ENCODE peak calls at places on chromosomes 5 and 9, in ten cellular contexts. O is dorsolateral prefrontal cortex, J is neuronal stem cell, U is GM23248, S is SK-N-SH, Z is H9, M is MM.1S, C is heart right ventricle, D is HCT116, X is heart left ventricle. A is an unnamed sample.

GRCh38 chr9:35406183-35406959 is 83.5 kb upstream of the RUSC2 start:
- DNase-seq in C (peak), U (peak), Z (peak), D (no peak), M (no peak), J (peak), O (no peak), X (no peak), S (no peak), A (no peak)

GRCh38 chr9:103802068-103802467 is 292.0 kb upstream of the SMC2 start:
- DNase-seq in M (no peak), X (no peak), C (no peak), U (no peak), O (no peak), J (no peak), Z (no peak), D (no peak), S (no peak), A (no peak)

GRCh38 chr5:152990771-152991170 is 499.7 kb upstream of the GRIA1 start:
- DNase-seq in X (no peak), O (no peak), J (no peak), S (no peak), C (no peak), D (no peak), U (no peak), M (no peak), Z (no peak), A (no peak)

GRCh38 chr5:84131372-84131771 is 253.3 kb downstream of the EDIL3 start:
- DNase-seq in U (no peak), J (no peak), Z (no peak), O (no peak), X (no peak), D (no peak), M (no peak), C (no peak), S (no peak), A (no peak)

GRCh38 chr9:70835323-70835722 is 286.1 kb downstream of the TRPM3 start:
- DNase-seq in M (no peak), J (no peak), O (no peak), C (no peak), D (no peak), X (no peak), U (peak), S (no peak), Z (no peak), A (no peak)

GRCh38 chr5:61051267-61051666 is 106.3 kb downstream of the NDUFAF2 start:
- DNase-seq in O (no peak), Z (no peak), C (no peak), U (peak), D (peak), S (no peak), X (no peak), M (no peak), J (no peak), A (peak)

GRCh38 chr9:116059466-116059865 is 94.1 kb upstream of the PAPPA start:
- DNase-seq in X (no peak), D (no peak), M (no peak), Z (no peak), S (no peak), C (no peak), J (no peak), U (peak), O (no peak), A (no peak)

GRCh38 chr5:78591227-78591626 is 57.3 kb downstream of the LHFPL2 start:
- DNase-seq in S (no peak), D (peak), M (no peak), X (no peak), O (no peak), Z (no peak), U (peak), J (no peak), C (no peak), A (peak)

GRCh38 chr5:172235827-172236749 is 42.1 kb downstream of the EFCAB9 start:
- DNase-seq in M (no peak), J (no peak), D (no peak), C (no peak), U (peak), Z (no peak), O (no peak), X (no peak), S (peak), A (no peak)

GRCh38 chr5:143213231-143213850 is 190.1 kb downstream of the NR3C1 start:
- DNase-seq in M (no peak), J (no peak), O (no peak), C (no peak), D (no peak), X (peak), Z (no peak), S (no peak), U (peak), A (no peak)

GRCh38 chr9:99172129-99173091 is 49.3 kb downstream of the ALG2 start:
- DNase-seq in X (no peak), O (no peak), C (no peak), M (no peak), S (no peak), J (no peak), U (no peak), D (no peak), Z (no peak), A (no peak)

DNA sequence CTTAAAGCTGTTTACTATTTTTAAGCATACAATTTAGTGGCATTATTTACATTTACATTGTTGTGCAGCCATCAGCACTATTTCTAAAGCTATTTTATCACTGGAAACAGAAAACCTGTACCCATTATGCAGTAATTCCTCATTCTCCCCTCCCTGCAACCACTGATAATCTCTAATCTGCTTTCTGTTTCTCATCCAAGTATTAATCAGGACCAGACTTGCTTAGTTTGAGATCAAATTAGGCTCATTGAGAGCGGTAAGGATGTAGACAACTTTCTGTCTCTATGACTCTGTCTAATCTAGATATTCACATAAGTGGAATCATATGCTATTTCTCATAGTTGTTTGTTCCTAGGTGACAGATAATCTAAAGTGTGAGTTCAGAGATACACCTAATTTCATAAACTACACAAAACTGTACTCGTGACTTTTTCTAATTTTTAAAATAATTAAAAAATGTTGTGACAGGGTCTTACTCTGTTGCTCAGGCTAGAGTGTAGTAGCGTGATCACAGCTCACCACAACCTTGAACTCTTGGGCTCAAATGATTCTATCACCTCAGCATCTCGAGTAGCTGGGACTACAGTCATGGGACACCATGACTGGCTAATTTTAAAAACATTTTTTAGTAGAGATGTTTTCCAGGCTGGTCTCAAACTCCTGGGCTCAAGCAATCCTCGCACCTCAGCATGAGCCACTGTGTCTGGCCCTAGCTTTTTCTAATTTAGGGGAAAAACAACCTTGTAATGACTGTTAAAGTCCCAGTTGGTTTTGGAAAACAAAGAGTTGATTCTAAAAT is 37.6 kb downstream of the BDP1 start:
- DNase-seq in Z (no peak), O (no peak), M (no peak), S (peak), J (no peak), U (no peak), D (no peak), X (no peak), C (no peak), A (no peak)
- H3K27ac ChIP-seq in Z (no peak), O (no peak), M (no peak), S (no peak), J (no peak), U (no peak), D (no peak), X (no peak), C (no peak), A (no peak)

GRCh38 chr9:27003406-27004147 is 1.9 kb downstream of the LRRC19 start:
- DNase-seq in M (no peak), O (no peak), Z (no peak), C (no peak), D (no peak), U (no peak), J (peak), S (no peak), X (no peak), A (no peak)
- H3K27ac ChIP-seq in M (no peak), O (no peak), Z (no peak), C (no peak), D (no peak), U (no peak), J (no peak), S (no peak), X (no peak), A (no peak)

GRCh38 chr5:432928-433791 is 9.8 kb upstream of the EXOC3 start:
- DNase-seq in X (no peak), S (no peak), Z (peak), M (no peak), D (no peak), O (no peak), C (no peak), U (no peak), J (no peak), A (no peak)
- H3K27ac ChIP-seq in X (no peak), S (no peak), Z (no peak), M (no peak), D (no peak), O (no peak), C (no peak), U (no peak), J (no peak), A (no peak)

GRCh38 chr9:75027187-75028107 is 646 bp downstream of the CARNMT1 start:
- DNase-seq in Z (peak), J (no peak), U (peak), C (peak), M (peak), D (peak), O (peak), X (peak), S (peak), A (peak)
- H3K27ac ChIP-seq in Z (no peak), J (peak), U (peak), C (peak), M (peak), D (peak), O (peak), X (peak), S (peak), A (peak)

GRCh38 chr9:135286961-135287360 is 192.6 kb upstream of the PPP1R26 start:
- DNase-seq in C (no peak), M (no peak), D (no peak), O (no peak), X (peak), J (no peak), U (no peak), Z (no peak), S (no peak), A (no peak)
- H3K27ac ChIP-seq in C (no peak), M (no peak), D (no peak), O (no peak), X (no peak), J (no peak), U (no peak), Z (no peak), S (no peak), A (no peak)

GRCh38 chr9:89939893-89940292 is 335.1 kb downstream of the GADD45G start:
- DNase-seq in J (no peak), C (no peak), S (no peak), X (no peak), Z (no peak), D (no peak), O (no peak), M (no peak), U (no peak), A (no peak)
- H3K27ac ChIP-seq in J (no peak), C (no peak), S (no peak), X (no peak), Z (no peak), D (no peak), O (no peak), M (no peak), U (no peak), A (no peak)

GRCh38 chr9:129826344-129826743 is 2.4 kb upstream of the TOR1A start:
- DNase-seq in C (no peak), M (no peak), D (no peak), Z (no peak), J (no peak), O (no peak), U (peak), X (no peak), S (no peak), A (no peak)

GRCh38 chr9:129828051-129828450 is 4.1 kb upstream of the TOR1A start:
- DNase-seq in J (no peak), O (no peak), S (no peak), D (no peak), U (no peak), Z (no peak), X (no peak), M (no peak), C (no peak), A (no peak)

GRCh38 chr9:129832957-129833356 is 2.1 kb downstream of the C9orf78 start:
- DNase-seq in U (peak), X (no peak), Z (no peak), O (no peak), M (no peak), D (no peak), C (no peak), J (no peak), S (no peak), A (no peak)

GRCh38 chr9:129826759-129827158 is 2.8 kb upstream of the TOR1A start:
- DNase-seq in Z (no peak), C (no peak), U (no peak), O (no peak), X (no peak), S (no peak), J (no peak), D (no peak), M (no peak), A (no peak)

DNA sequence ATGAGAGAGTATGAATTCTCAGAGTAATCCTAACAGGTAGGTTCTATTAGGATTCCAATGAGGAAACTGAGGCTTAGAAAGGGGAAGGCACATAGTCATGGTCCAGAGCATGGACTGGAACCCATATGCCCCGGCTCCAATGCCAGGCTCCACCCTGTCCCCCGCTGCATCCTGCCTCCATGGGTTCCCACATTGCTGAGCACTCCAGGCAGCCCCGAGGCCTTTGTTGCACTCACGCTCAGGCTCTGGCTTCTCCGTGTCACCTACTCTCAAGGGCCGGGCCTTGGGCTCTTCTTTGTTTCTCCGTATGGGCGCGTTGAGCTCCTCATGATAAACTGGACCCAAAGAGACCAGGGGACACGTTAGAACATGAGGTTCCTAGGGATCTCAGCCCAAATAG is 5.0 kb upstream of the TOR1A start:
- DNase-seq in J (no peak), O (no peak), D (no peak), U (no peak), X (no peak), Z (no peak), M (no peak), S (no peak), C (no peak), A (no peak)
- H3K27ac ChIP-seq in J (no peak), O (no peak), D (no peak), U (no peak), X (no peak), Z (no peak), M (no peak), S (no peak), C (no peak), A (no peak)

GRCh38 chr5:38777111-38777510 is 68.7 kb upstream of the OSMR start:
- DNase-seq in S (no peak), Z (no peak), U (no peak), O (no peak), C (no peak), M (no peak), X (no peak), J (no peak), D (no peak), A (no peak)

GRCh38 chr5:38780950-38781349 is 64.9 kb upstream of the OSMR start:
- DNase-seq in Z (no peak), U (peak), S (no peak), O (peak), M (no peak), J (no peak), D (no peak), X (peak), C (peak), A (no peak)

GRCh38 chr5:38780316-38780715 is 65.5 kb upstream of the OSMR start:
- DNase-seq in X (no peak), M (no peak), D (no peak), S (no peak), J (no peak), Z (no peak), C (no peak), O (no peak), U (no peak), A (no peak)

GRCh38 chr5:38783011-38783551 is 62.7 kb upstream of the OSMR start:
- DNase-seq in D (no peak), X (no peak), Z (no peak), U (peak), S (no peak), M (no peak), J (no peak), C (no peak), O (no peak), A (peak)

GRCh38 chr5:38782185-38782584 is 63.6 kb upstream of the OSMR start:
- DNase-seq in J (no peak), U (no peak), D (no peak), C (no peak), O (no peak), M (peak), Z (no peak), X (no peak), S (no peak), A (no peak)
- H3K27ac ChIP-seq in J (no peak), U (no peak), D (no peak), C (no peak), O (no peak), M (no peak), Z (no peak), X (no peak), S (no peak), A (no peak)

A was measured in PC-9.